ENCODE peak calls at places on chromosomes 11 and 22, in six cellular contexts. P is progenitor cell of endocrine pancreas, K is astrocyte of the cerebellum, N is heart right ventricle, S is BE2C, Y is lower lobe of right lung. X is an unnamed sample.

GRCh38 chr22:32324505-32325415 is 32.9 kb upstream of the RFPL3 start:
- DNase-seq in N (no peak), Y (no peak), S (no peak), P (no peak), K (no peak), X (no peak)

GRCh38 chr22:30396871-30397655 is at the start of gene SEC14L2:
- DNase-seq in P (peak), N (peak), K (no peak), S (peak), Y (peak), X (peak)

GRCh38 chr22:22558972-22559603 is at the start of gene PRAME:
- DNase-seq in N (peak), K (no peak), P (peak), Y (peak), S (peak), X (peak)

GRCh38 chr11:77510095-77510494 is 36.2 kb upstream of the PAK1 start:
- DNase-seq in Y (no peak), S (no peak), N (no peak), P (no peak), K (no peak), X (no peak)

GRCh38 chr22:40405178-40406062 is 35.0 kb downstream of the SGSM3 start:
- DNase-seq in K (no peak), Y (peak), N (no peak), S (no peak), P (no peak), X (no peak)

GRCh38 chr22:48185656-48186055 is 1423.2 kb downstream of the TBC1D22A start:
- DNase-seq in N (no peak), P (no peak), Y (no peak), K (no peak), S (no peak), X (no peak)

GRCh38 chr11:5364214-5364613 is 12.9 kb downstream of the OR51B6 start:
- DNase-seq in S (no peak), P (no peak), N (no peak), Y (no peak), K (peak), X (peak)

GRCh38 chr22:37462426-37462825 is 23.8 kb downstream of the MFNG start:
- DNase-seq in S (peak), K (no peak), P (no peak), Y (no peak), N (no peak), X (no peak)

GRCh38 chr11:5938603-5938965 is 3.5 kb upstream of the OR56A3 start:
- DNase-seq in K (no peak), Y (no peak), S (no peak), N (no peak), P (no peak), X (no peak)

GRCh38 chr11:67627788-67628624 is 1.7 kb downstream of the NUDT8 start:
- DNase-seq in Y (peak), S (no peak), P (no peak), N (peak), K (no peak), X (no peak)

GRCh38 chr11:12122083-12122482 is 11.7 kb downstream of the MICAL2 start:
- DNase-seq in P (no peak), Y (peak), N (no peak), K (no peak), S (peak), X (no peak)

GRCh38 chr11:125071831-125072209 is 8.7 kb downstream of the SLC37A2 start:
- DNase-seq in Y (no peak), K (no peak), P (no peak), N (no peak), S (no peak), X (no peak)

GRCh38 chr11:69492201-69492991 is 10.9 kb downstream of the LINC01488 start:
- DNase-seq in N (no peak), S (no peak), K (no peak), P (no peak), Y (peak), X (no peak)

GRCh38 chr11:537622-538430 is 499 bp downstream of the LRRC56 start:
- DNase-seq in S (no peak), P (no peak), K (no peak), N (no peak), Y (no peak), X (no peak)

GRCh38 chr11:121596195-121597145 is 143.7 kb upstream of the SORL1-AS1 start:
- DNase-seq in K (no peak), P (no peak), N (no peak), S (no peak), Y (no peak), X (peak)

GRCh38 chr11:6637871-6638270 is 17.7 kb downstream of the DCHS1 start:
- DNase-seq in K (peak), S (no peak), N (no peak), P (no peak), Y (no peak), X (peak)

GRCh38 chr11:126359431-126360048 is 4.1 kb downstream of the ST3GAL4 start:
- DNase-seq in P (no peak), S (peak), Y (no peak), K (no peak), N (peak), X (peak)

GRCh38 chr11:119681537-119681936 is 47.5 kb downstream of the NECTIN1 start:
- DNase-seq in S (no peak), N (no peak), K (no peak), P (no peak), Y (no peak), X (no peak)
- TF ChIP-seq CTCF in S (peak), N (peak), K (no peak), P (peak), Y (no peak), X (peak)

GRCh38 chr11:44327730-44328691 is 18.1 kb upstream of the ALX4 start:
- DNase-seq in N (no peak), Y (no peak), P (no peak), S (no peak), K (no peak), X (no peak)
- TF ChIP-seq CTCF in N (no peak), Y (no peak), P (no peak), S (no peak), K (peak), X (no peak)

DNA sequence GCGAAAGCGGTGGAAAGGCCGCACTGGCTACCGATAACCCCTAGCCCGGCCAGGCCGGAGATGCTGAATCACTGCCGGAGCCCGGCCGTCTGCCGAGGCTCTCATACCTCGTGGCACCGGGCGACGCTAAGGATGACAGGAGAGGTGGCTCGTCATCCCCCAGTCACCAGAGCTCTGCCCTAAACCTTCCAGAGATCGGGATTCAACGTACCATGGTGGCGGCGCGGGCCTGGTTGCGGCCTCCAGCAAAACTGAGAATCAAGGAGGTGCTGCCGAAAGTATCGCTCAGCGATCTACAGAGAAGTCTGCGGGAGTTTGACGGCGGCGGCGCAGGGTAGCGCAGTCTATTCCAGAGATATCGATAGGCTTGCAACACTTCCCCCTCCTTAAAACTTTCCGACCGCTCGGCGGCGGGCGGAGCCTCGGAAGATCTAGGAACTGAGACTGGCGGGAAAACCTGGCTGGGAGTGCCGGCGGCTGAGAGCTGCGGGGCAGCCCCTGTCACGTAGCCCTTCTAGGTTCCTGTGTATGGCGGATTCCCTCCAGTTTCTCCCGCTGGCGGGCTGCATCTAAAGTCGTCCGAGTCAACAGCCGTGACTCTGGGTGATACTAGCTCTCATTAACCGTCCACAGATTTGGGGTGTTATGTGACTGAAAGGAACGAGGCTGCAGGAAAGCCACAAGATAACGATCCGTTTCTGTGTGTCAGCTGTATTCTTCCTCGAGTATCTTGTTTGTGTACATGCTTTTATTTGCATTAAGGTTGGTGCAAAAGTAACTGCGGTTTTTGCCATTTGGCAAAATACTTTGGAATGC is at the start of gene PSMA1:
- DNase-seq in Y (peak), S (peak), P (peak), N (peak), K (peak), X (peak)
- TF ChIP-seq CTCF in Y (peak), S (peak), P (peak), N (peak), K (no peak), X (no peak)

DNA sequence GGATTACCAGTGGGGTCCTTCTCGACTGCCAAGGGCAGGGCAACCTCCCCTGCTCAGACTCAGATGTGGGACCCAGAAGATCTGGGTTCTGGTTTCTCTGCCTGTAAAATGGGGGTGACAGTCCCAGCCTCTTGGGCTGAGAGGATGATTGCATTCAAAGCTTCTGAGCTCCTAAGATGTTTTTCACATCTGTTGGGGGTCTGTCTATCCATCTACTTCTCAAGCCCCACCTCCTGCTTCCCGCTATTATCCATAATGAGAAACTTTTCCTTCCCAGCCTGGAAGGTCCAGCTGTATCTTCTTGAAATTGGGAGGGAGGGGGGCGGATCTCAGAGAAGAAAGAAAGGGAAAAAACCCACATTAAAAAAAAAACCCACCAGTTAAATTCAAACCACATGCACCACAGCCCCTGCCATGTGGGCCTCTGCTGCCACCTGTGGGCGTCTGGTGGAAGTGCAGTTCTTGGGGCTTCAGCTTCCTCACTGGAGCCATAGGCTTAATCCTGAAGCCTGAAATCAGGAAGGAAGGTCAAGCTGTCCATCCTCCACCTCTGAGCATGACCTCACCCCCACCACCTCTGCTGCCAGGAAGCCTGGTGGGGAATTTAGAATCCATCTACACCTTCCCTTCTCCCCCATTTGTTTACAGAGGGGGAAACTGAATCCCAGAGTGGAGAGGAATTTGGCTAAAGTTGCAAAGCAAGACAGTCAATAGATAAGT is 27.3 kb downstream of the ARHGEF17 start:
- DNase-seq in Y (peak), P (peak), N (peak), S (peak), K (peak), X (peak)
- TF ChIP-seq CTCF in Y (peak), P (peak), N (peak), S (peak), K (peak), X (peak)

DNA sequence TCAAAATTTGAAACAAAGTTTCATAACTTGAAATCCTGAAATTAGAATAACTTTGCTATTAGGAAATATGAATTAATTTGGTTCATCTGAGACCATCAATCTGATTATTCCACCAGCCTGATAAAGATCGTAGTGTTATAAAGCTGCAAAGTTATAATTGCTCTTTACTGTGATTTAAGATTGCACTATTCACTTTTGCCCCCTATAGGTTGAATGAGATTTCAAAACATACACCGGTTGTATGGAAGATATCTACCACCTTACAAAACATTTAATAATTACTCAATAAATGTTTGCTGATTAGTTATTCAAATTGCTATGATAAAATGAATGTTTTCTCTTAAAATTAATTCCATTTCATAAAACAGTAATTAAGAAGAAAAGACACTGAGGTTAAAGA is 26.1 kb downstream of the APIP start:
- DNase-seq in K (no peak), S (no peak), P (no peak), N (no peak), Y (no peak), X (peak)
- TF ChIP-seq CTCF in K (peak), S (peak), P (peak), N (no peak), Y (no peak), X (peak)

GRCh38 chr11:105611837-105612480 is 2.1 kb downstream of the GRIA4 start:
- DNase-seq in K (no peak), Y (no peak), N (no peak), P (no peak), S (no peak), X (no peak)

GRCh38 chr11:105611414-105611813 is 1.5 kb downstream of the GRIA4 start:
- DNase-seq in K (no peak), N (no peak), S (no peak), Y (no peak), P (no peak), X (no peak)

GRCh38 chr11:105609832-105610781 is at the start of gene GRIA4:
- DNase-seq in K (no peak), S (peak), N (peak), Y (peak), P (peak), X (peak)

GRCh38 chr11:105610796-105611361 is 1.0 kb downstream of the GRIA4 start:
- DNase-seq in P (no peak), Y (no peak), N (no peak), S (no peak), K (no peak), X (no peak)

GRCh38 chr11:105609341-105609781 is 512 bp upstream of the GRIA4 start:
- DNase-seq in K (peak), N (no peak), Y (no peak), S (peak), P (no peak), X (peak)
- TF ChIP-seq CTCF in K (peak), N (no peak), Y (peak), S (peak), P (peak), X (peak)

GRCh38 chr11:10770626-10771254 is 19.7 kb downstream of the CTR9 start:
- DNase-seq in Y (no peak), N (peak), P (peak), S (peak), K (peak), X (peak)
- TF ChIP-seq CTCF in Y (peak), N (peak), P (peak), S (peak), K (peak), X (peak)

GRCh38 chr11:1869427-1870325 is 16.8 kb downstream of the LSP1 start:
- DNase-seq in N (peak), S (no peak), P (no peak), K (no peak), Y (peak), X (no peak)
- TF ChIP-seq CTCF in N (no peak), S (no peak), P (no peak), K (peak), Y (no peak), X (peak)

X was measured in cardiac fibroblast.